ENCODE peak calls at places on chromosomes 5 and 9, in five cellular contexts. Z, Q, Y, E and G are unnamed samples.

GRCh38 chr5:94442971-94443370 is 175.4 kb downstream of the KIAA0825 start:
- DNase-seq in Q (no peak), Y (no peak), E (no peak), Z (no peak), G (no peak)

GRCh38 chr9:38339087-38339486 is 53.4 kb upstream of the ALDH1B1 start:
- DNase-seq in E (peak; percentile 82), Y (no peak), Z (peak; percentile 76), Q (no peak), G (no peak)

GRCh38 chr5:14728109-14728938 is 63.8 kb downstream of the OTULIN start:
- DNase-seq in E (peak; percentile 64), Z (no peak), Q (no peak), Y (no peak), G (peak; percentile 64)

GRCh38 chr9:121499427-121500164 is at the start of gene GGTA1:
- DNase-seq in E (peak; percentile 71), Y (peak; percentile 72), Z (peak; percentile 37), Q (peak; percentile 48), G (peak; percentile 43)

GRCh38 chr5:68012429-68012828 is 203.1 kb upstream of the PIK3R1 start:
- DNase-seq in E (no peak), Q (no peak), Y (no peak), Z (peak; percentile 35), G (no peak)

GRCh38 chr5:142978726-142979125 is 208.5 kb downstream of the ARHGAP26 start:
- DNase-seq in Z (no peak), Y (no peak), E (no peak), Q (no peak), G (no peak)

GRCh38 chr5:116669261-116670049 is 94.8 kb upstream of the SEMA6A start:
- DNase-seq in Z (no peak), Q (no peak), E (no peak), Y (no peak), G (no peak)

GRCh38 chr5:57774439-57774838 is 291.8 kb upstream of the ACTBL2 start:
- DNase-seq in Q (no peak), Z (no peak), E (no peak), Y (no peak), G (no peak)

GRCh38 chr5:169668732-169669131 is 31.7 kb downstream of the DOCK2 start:
- DNase-seq in E (no peak), Z (peak; percentile 29), Y (no peak), Q (no peak), G (no peak)

GRCh38 chr5:137320056-137321045 is 178.8 kb downstream of the SPOCK1 start:
- DNase-seq in E (peak; percentile 81), Q (peak; percentile 42), Z (peak; percentile 77), Y (peak; percentile 22), G (peak; percentile 49)

GRCh38 chr5:170971-171800 is 20.1 kb upstream of the LRRC14B start:
- DNase-seq in Y (peak; percentile 6), Q (no peak), E (peak; percentile 57), Z (no peak), G (no peak)

GRCh38 chr9:126419475-126419874 is 92.8 kb downstream of the MVB12B start:
- DNase-seq in Q (no peak), Z (peak; percentile 78), E (peak; percentile 77), Y (no peak), G (no peak)

GRCh38 chr5:179792612-179793469 is 945 bp upstream of the LTC4S start:
- DNase-seq in Q (no peak), Z (no peak), E (no peak), Y (no peak), G (no peak)

GRCh38 chr9:137638680-137639079 is 19.9 kb downstream of the EHMT1 start:
- DNase-seq in Z (no peak), Q (no peak), Y (no peak), E (no peak), G (no peak)

GRCh38 chr5:118598311-118598710 is 390.0 kb downstream of the DTWD2 start:
- DNase-seq in E (no peak), Q (no peak), Y (no peak), Z (no peak), G (no peak)

GRCh38 chr5:154610321-154611154 is 132.5 kb upstream of the HAND1 start:
- DNase-seq in E (peak; percentile 90), Y (peak; percentile 92), Z (peak; percentile 65), Q (peak; percentile 80), G (peak; percentile 75)

GRCh38 chr5:108216890-108217289 is 165.0 kb downstream of the FBXL17 start:
- DNase-seq in E (no peak), Y (no peak), Q (no peak), Z (peak; percentile 72), G (no peak)

GRCh38 chr5:140400730-140401361 is 787 bp upstream of the ANKHD1 start:
- DNase-seq in Z (peak; percentile 99), E (peak; percentile 98), Q (peak; percentile 57), Y (peak; percentile 91), G (peak; percentile 74)

GRCh38 chr5:33037101-33037500 is 326.0 kb downstream of the NPR3 start:
- DNase-seq in Q (no peak), Z (no peak), Y (no peak), E (no peak), G (no peak)

GRCh38 chr9:111271047-111271446 is 59.0 kb downstream of the OR2K2 start:
- DNase-seq in Z (no peak), Q (no peak), E (no peak), Y (peak; percentile 67), G (no peak)

GRCh38 chr5:142000709-142001484 is 11.9 kb downstream of the GNPDA1 start:
- DNase-seq in Z (peak; percentile 10), Y (peak; percentile 43), E (no peak), Q (no peak), G (no peak)

GRCh38 chr9:119795395-119795794 is 426.2 kb upstream of the BRINP1 start:
- DNase-seq in Q (no peak), Y (no peak), Z (no peak), E (no peak), G (no peak)

GRCh38 chr5:126464959-126465358 is 41.8 kb downstream of the GRAMD2B start:
- DNase-seq in E (no peak), Y (no peak), Z (no peak), Q (no peak), G (no peak)

GRCh38 chr9:86948153-86948929 is 1.0 kb upstream of the GAS1 start:
- DNase-seq in Q (no peak), E (peak; percentile 88), Y (peak; percentile 78), Z (peak; percentile 86), G (peak; percentile 69)

GRCh38 chr9:7910426-7911015 is 110.9 kb upstream of the DMAC1 start:
- DNase-seq in E (no peak), Y (no peak), Q (no peak), Z (peak; percentile 51), G (no peak)

GRCh38 chr5:143882520-143882919 is 70.6 kb downstream of the HMHB1 start:
- DNase-seq in Z (peak; percentile 14), Y (no peak), E (no peak), Q (no peak), G (no peak)

DNA sequence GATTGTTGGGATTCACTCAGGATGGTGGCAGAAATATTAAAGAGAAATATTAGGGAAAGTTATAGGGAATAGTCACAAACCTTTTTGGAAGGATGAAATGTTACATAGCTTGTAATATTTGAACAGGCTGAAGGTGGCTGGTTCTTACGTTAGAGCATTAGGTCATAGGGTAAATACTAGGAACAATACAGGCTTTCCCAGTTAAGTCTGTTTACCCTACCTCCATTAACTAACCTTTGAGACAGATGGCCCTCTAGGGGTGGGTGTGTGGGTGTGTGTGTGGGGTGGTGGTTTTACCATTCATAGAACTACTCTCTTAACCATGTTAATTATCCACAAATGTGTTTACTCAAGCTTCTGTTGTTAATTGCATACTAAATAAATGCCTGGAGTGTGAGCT is 94.3 kb upstream of the STK32A start:
- DNase-seq in Z (no peak), E (no peak), Q (no peak), Y (no peak), G (no peak)
- TF ChIP-seq CTCF in Z (no peak), E (no peak), Q (no peak), Y (no peak), G (no peak)

GRCh38 chr5:66830636-66831035 is 234.4 kb downstream of the MAST4 start:
- DNase-seq in Z (peak; percentile 14), E (no peak), Q (no peak), Y (no peak), G (no peak)
- TF ChIP-seq CTCF in Z (no peak), E (no peak), Q (peak; percentile 7), Y (no peak), G (no peak)

DNA sequence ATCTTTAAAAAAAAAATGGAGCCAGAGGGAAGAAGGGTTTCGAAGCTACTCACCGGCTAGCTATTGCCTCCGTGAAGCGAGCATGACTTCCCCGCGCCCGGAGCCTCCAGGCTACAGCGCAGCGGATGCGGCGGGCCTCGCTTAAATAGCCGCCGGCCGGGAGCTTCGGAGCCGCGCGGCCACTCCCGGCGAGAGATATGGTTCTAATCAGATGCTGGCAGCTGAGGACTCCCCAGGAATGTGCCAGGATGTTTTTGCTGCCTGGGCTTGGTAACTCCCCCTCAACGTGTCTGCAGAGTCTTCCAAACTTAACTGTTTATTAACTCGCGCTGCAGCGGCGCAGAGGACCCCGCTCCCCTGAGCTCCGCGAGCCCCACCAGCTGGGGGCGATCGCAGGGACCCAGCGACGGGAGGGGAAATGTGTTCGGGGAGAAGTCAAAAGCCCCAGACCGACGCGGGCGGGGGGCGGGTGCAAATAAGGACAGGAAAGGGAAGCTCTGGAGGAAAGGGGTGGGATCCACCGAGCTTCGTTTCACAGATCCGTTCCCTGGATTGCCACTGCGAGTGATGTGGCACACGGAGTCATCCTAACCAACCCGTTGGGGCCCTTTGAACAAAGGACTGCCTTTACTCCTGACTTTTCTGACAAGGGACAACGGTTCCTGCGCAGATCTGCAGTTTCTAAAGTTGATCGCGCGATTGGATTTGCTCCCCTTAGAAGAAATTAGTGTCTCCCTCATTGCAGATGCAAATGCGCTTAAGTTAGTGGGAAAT is at the start of gene DAB2:
- DNase-seq in E (peak; percentile 95), Q (peak; percentile 19), Y (peak; percentile 30), Z (peak; percentile 97), G (peak; percentile 71)
- TF ChIP-seq CTCF in E (peak; percentile 37), Q (peak; percentile 41), Y (peak; percentile 20), Z (peak; percentile 83), G (peak; percentile 64)

DNA sequence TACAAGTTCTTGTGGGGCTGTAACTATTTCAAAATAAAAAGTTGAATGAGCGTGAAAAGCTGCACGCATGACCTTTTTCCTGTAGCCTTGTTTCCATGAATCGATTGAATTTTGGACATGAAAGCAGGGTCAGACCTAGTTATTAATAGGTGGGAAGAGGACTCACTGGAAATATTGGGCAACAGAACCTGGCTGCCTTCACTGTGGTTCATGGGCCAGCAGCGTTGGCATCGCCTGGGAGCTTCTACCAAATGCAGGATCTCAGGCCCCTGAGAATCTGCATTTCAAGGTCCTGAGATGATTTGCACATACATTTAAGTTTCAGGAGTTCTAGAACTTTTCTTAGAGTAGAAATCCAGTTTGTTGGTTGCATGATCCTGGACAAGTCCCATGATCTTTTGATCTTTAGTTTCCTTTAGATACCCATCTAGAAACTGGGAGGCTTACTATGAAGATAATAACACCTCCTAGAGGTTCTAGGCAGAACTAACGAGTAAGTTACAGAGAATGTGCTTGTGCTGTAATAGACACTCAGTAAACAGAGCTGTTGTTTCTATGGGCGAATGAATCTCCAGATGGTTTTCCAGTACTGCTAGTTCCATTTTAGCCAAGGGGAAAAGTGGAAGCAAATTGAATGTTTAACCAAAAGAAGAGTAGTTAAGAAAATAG is 12.4 kb downstream of the ANKRD33B start:
- DNase-seq in E (no peak), Y (no peak), Q (no peak), Z (no peak), G (no peak)
- TF ChIP-seq CTCF in E (no peak), Y (no peak), Q (no peak), Z (no peak), G (no peak)

GRCh38 chr9:85508616-85509015 is 233.1 kb downstream of the AGTPBP1 start:
- DNase-seq in Y (no peak), Z (no peak), E (no peak), Q (no peak), G (no peak)
- TF ChIP-seq CTCF in Y (peak; percentile 56), Z (no peak), E (no peak), Q (peak; percentile 7), G (no peak)

GRCh38 chr5:7849531-7850240 is 1.2 kb downstream of the CFAP90 start:
- DNase-seq in E (peak; percentile 57), Y (peak; percentile 37), Q (no peak), Z (no peak), G (peak; percentile 34)
- TF ChIP-seq CTCF in E (no peak), Y (peak; percentile 32), Q (peak; percentile 4), Z (peak; percentile 31), G (peak; percentile 29)